ENCODE peak calls at places on chromosomes 13 and 19, in nine cellular contexts. O is activated naive CD4-positive, alpha-beta T cell treated with Interleukin-2 at 50 U/mL for 16 hours; E is mammary epithelial cell; Q is NAMALWA; M is amniotic stem cell; X is heart left ventricle; T is activated CD8-positive, alpha-beta memory T cell treated with anti-CD3 and anti-CD28 coated beads, Interleukin-2, amount 50 U/mL, for 48 hours; B is tibial nerve; S is upper lobe of right lung. D is an unnamed sample.

GRCh38 chr19:46787040-46787330 is 1.4 kb downstream of the SLC1A5 start:
- DNase-seq in T (no peak), X (no peak), S (no peak), E (no peak), Q (no peak), M (no peak), O (no peak), B (no peak), D (no peak)

GRCh38 chr13:97975851-97976550 is 22.5 kb downstream of the IPO5 start:
- DNase-seq in Q (peak; percentile 97), T (peak; percentile 94), X (peak; percentile 92), S (no peak), O (peak; percentile 90), M (peak; percentile 89), B (peak; percentile 81), E (peak; percentile 83), D (peak; percentile 94)

GRCh38 chr13:108495686-108496363 is 133.6 kb upstream of the MYO16 start:
- DNase-seq in S (no peak), B (no peak), M (no peak), X (peak; percentile 20), E (no peak), T (no peak), O (peak; percentile 7), Q (no peak), D (no peak)

GRCh38 chr19:41569481-41570150 is 6.3 kb upstream of the CEACAM21 start:
- DNase-seq in B (no peak), E (no peak), S (no peak), M (no peak), Q (no peak), X (no peak), T (no peak), O (no peak), D (no peak)

GRCh38 chr13:53368948-53369347 is 340.3 kb downstream of the OLFM4 start:
- DNase-seq in B (no peak), M (no peak), E (no peak), O (no peak), S (no peak), T (no peak), X (no peak), Q (no peak), D (no peak)

GRCh38 chr13:29925457-29925856 is 75.0 kb upstream of the UBL3 start:
- DNase-seq in T (no peak), E (peak; percentile 79), B (peak; percentile 87), S (peak; percentile 72), Q (no peak), M (no peak), O (no peak), X (peak; percentile 77), D (no peak)

GRCh38 chr13:98384739-98385138 is 192.2 kb downstream of the STK24 start:
- DNase-seq in B (no peak), X (no peak), Q (no peak), O (no peak), T (no peak), S (no peak), E (peak; percentile 5), M (no peak), D (no peak)

GRCh38 chr13:22915442-22916082 is 265.2 kb upstream of the SGCG start:
- DNase-seq in B (no peak), Q (no peak), O (no peak), M (no peak), S (peak; percentile 81), T (no peak), X (no peak), E (peak; percentile 3), D (no peak)

GRCh38 chr13:61286148-61286745 is 129.4 kb downstream of the PCDH20 start:
- DNase-seq in O (no peak), E (no peak), B (no peak), S (no peak), T (no peak), X (no peak), M (no peak), Q (peak; percentile 77), D (no peak)

GRCh38 chr19:20928371-20928770 is 5.3 kb downstream of the ZNF85 start:
- DNase-seq in S (no peak), X (no peak), M (no peak), E (peak; percentile 55), Q (no peak), B (no peak), T (no peak), O (no peak), D (no peak)

GRCh38 chr13:49669735-49670309 is 21.5 kb downstream of the EBPL start:
- DNase-seq in M (peak; percentile 42), B (peak; percentile 18), E (peak; percentile 61), T (no peak), X (peak; percentile 53), Q (peak; percentile 61), S (no peak), O (peak; percentile 16), D (no peak)

GRCh38 chr13:105144020-105144419 is 1391.4 kb downstream of the EFNB2 start:
- DNase-seq in O (no peak), Q (peak; percentile 18), T (no peak), X (no peak), E (no peak), S (no peak), B (no peak), M (no peak), D (no peak)

GRCh38 chr13:20799726-20800416 is 26.1 kb upstream of the EEF1AKMT1 start:
- DNase-seq in E (no peak), Q (no peak), O (no peak), M (no peak), X (no peak), B (no peak), S (no peak), T (no peak), D (no peak)

GRCh38 chr13:111877906-111878305 is 189.0 kb upstream of the SOX1 start:
- DNase-seq in B (no peak), T (peak; percentile 10), O (no peak), E (no peak), S (no peak), Q (no peak), M (no peak), X (no peak), D (peak; percentile 54)